ENCODE peak calls at places on chromosomes 13 and 19, in nine cellular contexts. B, V, W, K, Z, N, U, T and H are unnamed samples.

GRCh38 chr13:59493436-59493965 is 670.2 kb downstream of the DIAPH3 start:
- DNase-seq in B (no peak), V (no peak), W (no peak), K (no peak), Z (no peak), N (no peak), U (no peak), T (no peak), H (no peak)

GRCh38 chr19:3866798-3867638 is 1.8 kb downstream of the ZFR2 start:
- DNase-seq in B (no peak), V (no peak), W (no peak), K (no peak), Z (no peak), N (no peak), U (no peak), T (no peak), H (no peak)

GRCh38 chr13:98785968-98786367 is 33.5 kb upstream of the SLC15A1 start:
- DNase-seq in B (no peak), V (no peak), W (no peak), K (no peak), Z (no peak), N (no peak), U (no peak), T (no peak), H (no peak)

GRCh38 chr19:36245210-36246005 is 30.5 kb downstream of the ZNF146 start:
- DNase-seq in B (no peak), V (peak), W (no peak), K (peak), Z (no peak), N (no peak), U (no peak), T (peak), H (no peak)

GRCh38 chr13:108195146-108195545 is 20.2 kb downstream of the LIG4 start:
- DNase-seq in B (no peak), V (no peak), W (no peak), K (no peak), Z (no peak), N (no peak), U (no peak), T (no peak), H (no peak)

GRCh38 chr19:56748443-56748842 is 76.9 kb upstream of the ZNF835 start:
- DNase-seq in B (no peak), V (peak), W (no peak), K (peak), Z (no peak), N (no peak), U (no peak), T (no peak), H (no peak)

GRCh38 chr19:46825731-46826055 is 25.0 kb downstream of the AP2S1 start:
- DNase-seq in B (no peak), V (no peak), W (peak), K (no peak), Z (no peak), N (no peak), U (no peak), T (no peak), H (no peak)

GRCh38 chr19:48194041-48194871 is 23.8 kb downstream of the ZSWIM9 start:
- DNase-seq in B (no peak), V (no peak), W (no peak), K (peak), Z (no peak), N (no peak), U (no peak), T (no peak), H (no peak)

GRCh38 chr13:21025539-21025938 is 35.8 kb downstream of the LATS2 start:
- DNase-seq in B (no peak), V (no peak), W (no peak), K (no peak), Z (no peak), N (peak), U (no peak), T (no peak), H (no peak)

GRCh38 chr19:7633619-7634018 is at the start of gene PCP2:
- DNase-seq in B (no peak), V (no peak), W (no peak), K (no peak), Z (no peak), N (no peak), U (no peak), T (no peak), H (no peak)

GRCh38 chr13:54150851-54151250 is 1122.2 kb downstream of the OLFM4 start:
- DNase-seq in B (no peak), V (no peak), W (no peak), K (no peak), Z (no peak), N (no peak), U (no peak), T (no peak), H (no peak)

GRCh38 chr13:109734002-109734785 is 52.2 kb downstream of the IRS2 start:
- DNase-seq in B (no peak), V (no peak), W (no peak), K (no peak), Z (no peak), N (no peak), U (no peak), T (no peak), H (no peak)

GRCh38 chr19:14090509-14091085 is at the start of gene SAMD1:
- DNase-seq in B (peak), V (peak), W (peak), K (peak), Z (peak), N (peak), U (peak), T (peak), H (peak)

GRCh38 chr13:41236369-41236768 is 27.0 kb downstream of the MTRF1 start:
- DNase-seq in B (no peak), V (no peak), W (no peak), K (peak), Z (no peak), N (no peak), U (no peak), T (no peak), H (no peak)

GRCh38 chr13:50125556-50126377 is 110.5 kb downstream of the KCNRG start:
- DNase-seq in B (peak), V (peak), W (peak), K (peak), Z (peak), N (peak), U (peak), T (peak), H (peak)

GRCh38 chr19:32812571-32812970 is 57.0 kb downstream of the SLC7A9 start:
- DNase-seq in B (no peak), V (no peak), W (no peak), K (no peak), Z (no peak), N (no peak), U (no peak), T (no peak), H (no peak)
- H3K27ac ChIP-seq in B (no peak), V (no peak), W (no peak), K (no peak), Z (no peak), N (no peak), U (no peak), T (no peak), H (no peak)

GRCh38 chr19:49579947-49580263 is 451 bp downstream of the NOSIP start:
- DNase-seq in B (peak), V (no peak), W (no peak), K (no peak), Z (no peak), N (no peak), U (no peak), T (no peak), H (no peak)

GRCh38 chr19:49580264-49581006 is at the start of gene NOSIP:
- DNase-seq in B (peak), V (peak), W (peak), K (peak), Z (peak), N (peak), U (peak), T (peak), H (peak)

GRCh38 chr19:49581007-49581508 is at the start of gene PRRG2:
- DNase-seq in B (no peak), V (no peak), W (peak), K (peak), Z (no peak), N (no peak), U (no peak), T (no peak), H (peak)

GRCh38 chr19:49583239-49583638 is 2.1 kb downstream of the PRRG2 start:
- DNase-seq in B (no peak), V (no peak), W (no peak), K (no peak), Z (no peak), N (no peak), U (no peak), T (no peak), H (no peak)

GRCh38 chr19:49579193-49579592 is 1.2 kb downstream of the NOSIP start:
- DNase-seq in B (no peak), V (no peak), W (no peak), K (no peak), Z (no peak), N (no peak), U (no peak), T (no peak), H (no peak)
- H3K27ac ChIP-seq in B (no peak), V (no peak), W (no peak), K (no peak), Z (no peak), N (no peak), U (no peak), T (no peak), H (no peak)

GRCh38 chr13:45122941-45123340 is 2.6 kb downstream of the GTF2F2 start:
- DNase-seq in B (no peak), V (no peak), W (no peak), K (no peak), Z (no peak), N (no peak), U (no peak), T (no peak), H (no peak)

GRCh38 chr13:45119990-45120864 is at the start of gene GTF2F2:
- DNase-seq in B (peak), V (peak), W (peak), K (peak), Z (peak), N (peak), U (peak), T (peak), H (peak)

GRCh38 chr13:45120967-45121366 is 657 bp downstream of the GTF2F2 start:
- DNase-seq in B (peak), V (no peak), W (no peak), K (no peak), Z (no peak), N (no peak), U (no peak), T (no peak), H (no peak)

GRCh38 chr13:45119469-45119989 is 781 bp upstream of the GTF2F2 start:
- DNase-seq in B (no peak), V (peak), W (peak), K (no peak), Z (no peak), N (no peak), U (peak), T (no peak), H (no peak)

GRCh38 chr13:45121421-45121820 is 1.1 kb downstream of the GTF2F2 start:
- DNase-seq in B (peak), V (no peak), W (peak), K (no peak), Z (no peak), N (no peak), U (no peak), T (no peak), H (no peak)
- H3K27ac ChIP-seq in B (no peak), V (no peak), W (peak), K (no peak), Z (peak), N (no peak), U (no peak), T (no peak), H (peak)

DNA sequence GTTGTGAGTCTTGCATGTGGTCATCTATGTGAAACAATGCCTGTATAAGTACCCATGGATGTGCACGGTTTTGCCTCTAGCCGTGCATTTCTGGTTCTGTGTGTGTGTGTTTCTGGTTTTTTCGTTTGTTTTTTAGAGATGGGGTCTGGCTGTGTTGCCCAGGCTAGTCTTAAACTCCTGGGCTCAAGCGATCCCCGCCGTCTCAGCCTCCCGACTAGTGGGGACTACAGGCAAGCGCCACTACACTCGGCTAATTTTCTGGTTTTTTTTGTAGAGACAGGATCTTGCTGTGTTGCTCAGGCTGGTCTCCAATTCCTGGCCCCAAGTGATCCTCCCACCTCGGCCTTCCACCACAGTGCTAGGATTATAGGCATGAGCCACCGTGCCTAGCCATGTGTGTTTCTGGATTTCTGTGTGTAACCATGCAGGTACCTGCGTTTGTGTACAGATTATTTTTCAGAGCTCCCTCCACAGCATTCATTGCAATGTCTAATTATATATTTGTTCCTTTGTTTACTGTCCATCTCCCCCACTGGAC is 15.9 kb upstream of the FOSB start:
- DNase-seq in B (no peak), V (no peak), W (no peak), K (no peak), Z (no peak), N (no peak), U (no peak), T (no peak), H (no peak)
- H3K27ac ChIP-seq in B (peak), V (no peak), W (peak), K (peak), Z (peak), N (no peak), U (no peak), T (no peak), H (peak)